ENCODE peak calls at places on chromosomes 5 and 9, in six cellular contexts. S, X, H, D, I and J are unnamed samples.

GRCh38 chr5:105899726-105900125 is 1771.0 kb downstream of the EFNA5 start:
- DNase-seq in D (no peak), I (no peak), H (no peak), X (no peak), S (no peak), J (no peak)

GRCh38 chr5:67065237-67065636 is 131.4 kb downstream of the CD180 start:
- DNase-seq in H (no peak), D (no peak), S (no peak), I (no peak), X (peak), J (no peak)

GRCh38 chr5:144072518-144072927 is 97.9 kb downstream of the YIPF5 start:
- DNase-seq in X (no peak), S (no peak), D (no peak), H (peak), I (no peak), J (no peak)

GRCh38 chr5:35811108-35811741 is 45.5 kb upstream of the IL7R start:
- DNase-seq in D (no peak), S (no peak), I (no peak), X (no peak), H (no peak), J (no peak)

GRCh38 chr5:57166250-57166649 is 7.6 kb upstream of the GPBP1 start:
- DNase-seq in H (no peak), X (no peak), D (no peak), I (peak), S (peak), J (peak)

GRCh38 chr5:66744040-66744439 is 147.8 kb downstream of the MAST4 start:
- DNase-seq in I (peak), X (no peak), H (no peak), D (no peak), S (no peak), J (peak)

GRCh38 chr5:25862276-25862675 is 1176.1 kb downstream of the CDH9 start:
- DNase-seq in S (peak), H (no peak), D (no peak), I (peak), X (no peak), J (peak)

GRCh38 chr5:74326571-74327338 is 313.8 kb downstream of the ENC1 start:
- DNase-seq in X (peak), I (peak), D (peak), H (peak), S (peak), J (peak)

GRCh38 chr5:6468104-6468503 is 19.4 kb downstream of the UBE2QL1 start:
- DNase-seq in H (no peak), D (no peak), I (no peak), S (no peak), X (no peak), J (no peak)

GRCh38 chr5:148382961-148383360 is 797 bp upstream of the FBXO38 start:
- DNase-seq in D (no peak), X (no peak), I (no peak), S (no peak), H (peak), J (no peak)

GRCh38 chr5:401216-402034 is 41.6 kb upstream of the EXOC3 start:
- DNase-seq in I (no peak), D (no peak), X (no peak), S (no peak), H (no peak), J (peak)

GRCh38 chr9:96492993-96493531 is 43.1 kb downstream of the HABP4 start:
- DNase-seq in X (no peak), S (no peak), I (no peak), H (no peak), D (no peak), J (no peak)

GRCh38 chr9:113540466-113540865 is 76.9 kb downstream of the RGS3 start:
- DNase-seq in X (no peak), S (no peak), I (no peak), D (no peak), H (no peak), J (no peak)

GRCh38 chr5:100706796-100707195 is 171.6 kb downstream of the FAM174A start:
- DNase-seq in S (peak), H (peak), X (no peak), D (no peak), I (no peak), J (peak)

GRCh38 chr9:129619787-129620668 is 873 bp downstream of the C9orf50 start:
- DNase-seq in H (no peak), D (no peak), X (no peak), I (peak), S (peak), J (peak)

GRCh38 chr9:34125681-34126206 is 754 bp downstream of the DCAF12 start:
- DNase-seq in X (no peak), H (no peak), I (peak), S (peak), D (peak), J (peak)

GRCh38 chr9:133205996-133206931 is 2.8 kb downstream of the OBP2B start:
- DNase-seq in X (no peak), S (no peak), D (no peak), I (no peak), H (no peak), J (no peak)

GRCh38 chr5:2324788-2325187 is 426.7 kb downstream of the IRX2 start:
- DNase-seq in X (no peak), D (no peak), H (no peak), I (no peak), S (no peak), J (no peak)

GRCh38 chr5:71883745-71884103 is 164.6 kb downstream of the CARTPT start:
- DNase-seq in X (no peak), H (no peak), D (no peak), I (no peak), S (no peak), J (no peak)

GRCh38 chr5:38925154-38925925 is 79.5 kb downstream of the OSMR start:
- DNase-seq in H (no peak), I (no peak), X (no peak), D (no peak), S (no peak), J (no peak)

GRCh38 chr9:97386265-97386633 is 25.6 kb upstream of the TDRD7 start:
- DNase-seq in S (no peak), I (no peak), X (no peak), D (peak), H (no peak), J (no peak)

GRCh38 chr5:177372910-177373309 is 11.3 kb upstream of the SLC34A1 start:
- DNase-seq in S (no peak), H (no peak), X (no peak), I (no peak), D (no peak), J (no peak)

GRCh38 chr9:36207016-36207415 is 16.3 kb downstream of the CLTA start:
- DNase-seq in S (no peak), X (no peak), D (no peak), I (no peak), H (peak), J (no peak)

GRCh38 chr9:73219985-73220626 is 68.4 kb downstream of the ANXA1 start:
- DNase-seq in X (peak), D (no peak), S (peak), I (no peak), H (no peak), J (peak)

GRCh38 chr5:56155992-56156584 is 77.0 kb downstream of the ANKRD55 start:
- DNase-seq in D (no peak), I (no peak), H (no peak), X (no peak), S (no peak), J (peak)

GRCh38 chr5:135827965-135828792 is 6.3 kb upstream of the SLC25A48 start:
- DNase-seq in X (no peak), S (no peak), H (no peak), I (no peak), D (no peak), J (no peak)
- H3K4me3 ChIP-seq in X (no peak), S (no peak), H (no peak), I (no peak), D (no peak), J (no peak)

DNA sequence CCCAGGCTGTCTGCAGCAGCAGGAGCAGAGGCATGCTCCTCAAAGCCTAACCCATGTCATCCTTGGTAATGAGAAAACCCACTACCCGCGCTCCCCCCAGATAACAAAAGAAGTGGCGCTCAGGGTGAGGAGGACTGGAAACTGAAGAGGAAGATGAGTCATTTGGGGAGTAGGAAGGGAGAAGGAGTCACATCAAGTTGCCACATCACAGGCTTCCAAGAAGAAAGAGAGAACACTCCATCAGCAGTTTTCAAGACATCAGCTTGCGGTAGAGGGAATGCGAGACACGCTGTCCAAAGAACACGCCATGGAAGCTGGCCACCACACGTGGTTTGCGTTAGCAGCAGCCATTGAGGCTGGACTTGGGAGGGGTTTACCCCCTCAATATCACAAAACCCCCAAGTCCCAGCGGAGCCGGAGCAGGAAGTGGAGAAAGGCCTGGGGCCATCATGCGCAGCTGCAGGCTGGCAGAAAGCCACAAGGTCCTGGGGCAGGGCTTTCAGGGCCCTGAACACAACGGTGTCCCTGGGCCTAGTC is 41.5 kb downstream of the SH3PXD2B start:
- DNase-seq in X (peak), I (no peak), D (no peak), S (no peak), H (peak), J (peak)
- TF ChIP-seq MYC in X (no peak), I (no peak), D (no peak), S (no peak), H (no peak), J (peak)

DNA sequence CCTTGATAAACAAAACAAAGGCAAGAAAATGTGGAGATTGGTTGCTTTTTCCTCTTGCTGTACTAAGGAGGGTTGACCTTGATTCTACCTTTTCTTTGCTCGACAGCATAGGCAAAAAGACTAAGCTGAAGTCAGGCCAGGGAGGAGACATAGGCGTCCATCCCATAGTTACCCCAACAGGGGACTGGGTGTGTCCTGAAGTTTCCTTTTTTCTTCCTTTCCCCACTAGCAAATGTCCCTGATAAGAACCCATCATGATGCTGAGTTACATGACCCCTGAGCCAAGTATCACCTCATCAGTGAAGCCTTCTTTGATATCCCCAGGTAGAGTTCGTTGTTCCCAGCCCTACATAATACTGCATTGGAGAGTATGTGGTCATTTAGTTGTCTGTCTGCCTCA is 9.9 kb upstream of the SHROOM1 start:
- DNase-seq in X (no peak), I (no peak), H (no peak), D (no peak), S (no peak), J (no peak)
- TF ChIP-seq POLR2A in X (no peak), I (no peak), H (no peak), D (no peak), S (no peak), J (no peak)

DNA sequence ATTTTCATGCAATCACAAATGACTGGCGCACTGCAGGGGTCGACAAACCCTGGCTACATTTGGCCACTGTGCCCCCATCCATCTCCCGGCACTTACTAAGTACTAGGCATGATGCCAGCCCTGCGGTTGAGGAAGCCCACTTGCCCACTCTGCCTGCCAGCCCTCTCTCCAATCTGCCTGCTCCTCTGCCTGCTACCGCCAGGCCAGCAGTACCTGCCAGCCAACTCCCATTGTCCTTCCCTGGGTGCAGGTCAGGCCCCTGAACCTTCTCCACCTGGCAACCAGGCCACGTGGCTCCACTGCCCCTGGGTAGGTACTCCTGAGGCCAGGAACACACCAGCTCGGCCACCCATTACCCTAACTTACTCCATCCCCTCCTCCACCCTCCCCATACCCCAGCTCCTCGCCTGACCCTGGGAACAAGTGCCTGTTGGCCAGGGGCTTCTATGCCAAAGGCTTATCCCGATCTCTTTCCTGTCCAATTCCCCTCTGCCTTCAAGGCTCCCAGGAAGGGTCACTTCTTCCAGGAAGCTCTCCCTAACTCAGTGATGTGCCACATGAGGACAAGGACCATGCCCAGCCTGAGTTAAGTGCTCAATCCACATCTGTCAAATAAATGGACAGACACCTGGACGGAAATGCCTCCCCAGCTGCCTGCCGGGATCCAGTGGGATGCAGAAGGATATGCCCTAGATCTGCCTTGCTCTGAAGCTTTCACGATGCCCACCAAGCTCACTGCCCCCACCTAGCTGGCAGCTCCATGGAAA is 6.6 kb downstream of the EEIG1 start:
- DNase-seq in H (no peak), S (no peak), D (no peak), I (no peak), X (no peak), J (no peak)
- H3K4me3 ChIP-seq in H (no peak), S (no peak), D (no peak), I (no peak), X (no peak), J (no peak)

GRCh38 chr5:151680944-151681427 is 5.7 kb downstream of the SPARC start:
- DNase-seq in X (no peak), S (no peak), H (no peak), D (no peak), I (no peak), J (no peak)

GRCh38 chr5:151679421-151680155 is 7.1 kb downstream of the SPARC start:
- DNase-seq in I (no peak), X (no peak), S (no peak), D (no peak), H (peak), J (no peak)

GRCh38 chr5:151676719-151677118 is 10.0 kb downstream of the SPARC start:
- DNase-seq in I (no peak), X (no peak), D (no peak), H (peak), S (no peak), J (no peak)

GRCh38 chr5:151678146-151678545 is 8.6 kb downstream of the SPARC start:
- DNase-seq in S (no peak), H (peak), X (no peak), D (no peak), I (no peak), J (no peak)

GRCh38 chr5:151678713-151679112 is 8.0 kb downstream of the SPARC start:
- DNase-seq in S (no peak), H (no peak), X (no peak), I (no peak), D (no peak), J (no peak)
- TF ChIP-seq MYC in S (no peak), H (no peak), X (no peak), I (no peak), D (no peak), J (no peak)

GRCh38 chr5:143047091-143047490 is 276.9 kb downstream of the ARHGAP26 start:
- DNase-seq in H (no peak), X (no peak), I (no peak), D (no peak), S (no peak), J (no peak)
- TF ChIP-seq POLR2A in H (no peak), X (no peak), I (no peak), D (no peak), S (no peak), J (no peak)